ENCODE peak calls at places on chromosome 1, in nine cellular contexts. One of them, this sample, is unnamed.

GRCh38 chr1:42939216-42939615 is 19.5 kb downstream of the SLC2A1 start:
- DNase-seq in uterus: no peak
- DNase-seq in lower leg skin: no peak
- DNase-seq in H54: no peak
- DNase-seq in breast epithelium: no peak
- DNase-seq in GM12892: no peak
- DNase-seq in heart left ventricle: no peak
- DNase-seq in IMR-90: no peak
- DNase-seq in K562: no peak
- DNase-seq in this sample: no peak

GRCh38 chr1:37691497-37692077 is 729 bp upstream of the CDCA8 start:
- DNase-seq in GM12892: no peak
- DNase-seq in IMR-90: peak; percentile 45
- DNase-seq in H54: no peak
- DNase-seq in uterus: peak; percentile 40
- DNase-seq in lower leg skin: peak; percentile 88
- DNase-seq in breast epithelium: peak; percentile 68
- DNase-seq in K562: peak; percentile 73
- DNase-seq in heart left ventricle: peak; percentile 42
- DNase-seq in this sample: peak; percentile 88

GRCh38 chr1:64038965-64039926 is 164.2 kb upstream of the UBE2U start:
- DNase-seq in IMR-90: peak; percentile 100
- DNase-seq in GM12892: no peak
- DNase-seq in H54: peak; percentile 40
- DNase-seq in uterus: peak; percentile 54
- DNase-seq in K562: no peak
- DNase-seq in heart left ventricle: peak; percentile 37
- DNase-seq in breast epithelium: no peak
- DNase-seq in lower leg skin: no peak
- DNase-seq in this sample: no peak

GRCh38 chr1:22662318-22662717 is 9.3 kb downstream of the C1QB start:
- DNase-seq in uterus: no peak
- DNase-seq in breast epithelium: no peak
- DNase-seq in K562: peak; percentile 38
- DNase-seq in lower leg skin: no peak
- DNase-seq in heart left ventricle: no peak
- DNase-seq in H54: peak; percentile 29
- DNase-seq in IMR-90: no peak
- DNase-seq in GM12892: no peak
- DNase-seq in this sample: peak; percentile 12

GRCh38 chr1:56557746-56558145 is 21.6 kb downstream of the PLPP3 start:
- DNase-seq in lower leg skin: no peak
- DNase-seq in GM12892: no peak
- DNase-seq in heart left ventricle: no peak
- DNase-seq in breast epithelium: no peak
- DNase-seq in K562: no peak
- DNase-seq in uterus: no peak
- DNase-seq in IMR-90: no peak
- DNase-seq in H54: no peak
- DNase-seq in this sample: no peak

GRCh38 chr1:160375788-160376524 is 9.1 kb downstream of the NHLH1 start:
- DNase-seq in uterus: no peak
- DNase-seq in GM12892: no peak
- DNase-seq in breast epithelium: no peak
- DNase-seq in lower leg skin: peak; percentile 79
- DNase-seq in K562: peak; percentile 45
- DNase-seq in heart left ventricle: no peak
- DNase-seq in IMR-90: no peak
- DNase-seq in H54: peak; percentile 50
- DNase-seq in this sample: peak; percentile 17

GRCh38 chr1:51491166-51491981 is 27.7 kb downstream of the EPS15 start:
- DNase-seq in heart left ventricle: no peak
- DNase-seq in IMR-90: no peak
- DNase-seq in K562: no peak
- DNase-seq in uterus: no peak
- DNase-seq in GM12892: no peak
- DNase-seq in lower leg skin: no peak
- DNase-seq in breast epithelium: no peak
- DNase-seq in H54: no peak
- DNase-seq in this sample: no peak

GRCh38 chr1:24498589-24498988 is 4.0 kb upstream of the RCAN3 start:
- DNase-seq in heart left ventricle: no peak
- DNase-seq in lower leg skin: no peak
- DNase-seq in breast epithelium: no peak
- DNase-seq in IMR-90: no peak
- DNase-seq in GM12892: no peak
- DNase-seq in K562: no peak
- DNase-seq in H54: no peak
- DNase-seq in uterus: no peak
- DNase-seq in this sample: no peak

GRCh38 chr1:28776341-28776740 is 35.6 kb upstream of the OPRD1 start:
- DNase-seq in lower leg skin: peak; percentile 76
- DNase-seq in K562: no peak
- DNase-seq in heart left ventricle: no peak
- DNase-seq in H54: no peak
- DNase-seq in GM12892: no peak
- DNase-seq in breast epithelium: peak; percentile 34
- DNase-seq in uterus: no peak
- DNase-seq in IMR-90: no peak
- DNase-seq in this sample: no peak

GRCh38 chr1:28778021-28778420 is 33.9 kb upstream of the OPRD1 start:
- DNase-seq in GM12892: no peak
- DNase-seq in IMR-90: no peak
- DNase-seq in heart left ventricle: no peak
- DNase-seq in uterus: no peak
- DNase-seq in breast epithelium: no peak
- DNase-seq in K562: no peak
- DNase-seq in lower leg skin: no peak
- DNase-seq in H54: no peak
- DNase-seq in this sample: no peak

GRCh38 chr1:28773105-28773504 is 36.4 kb downstream of the YTHDF2 start:
- DNase-seq in GM12892: no peak
- DNase-seq in H54: no peak
- DNase-seq in IMR-90: no peak
- DNase-seq in K562: no peak
- DNase-seq in heart left ventricle: no peak
- DNase-seq in uterus: no peak
- DNase-seq in breast epithelium: no peak
- DNase-seq in lower leg skin: peak; percentile 48
- DNase-seq in this sample: no peak

GRCh38 chr1:28779751-28780150 is 32.2 kb upstream of the OPRD1 start:
- DNase-seq in breast epithelium: no peak
- DNase-seq in H54: no peak
- DNase-seq in heart left ventricle: no peak
- DNase-seq in lower leg skin: peak; percentile 46
- DNase-seq in uterus: no peak
- DNase-seq in K562: no peak
- DNase-seq in GM12892: no peak
- DNase-seq in IMR-90: no peak
- DNase-seq in this sample: no peak

GRCh38 chr1:28775121-28775942 is 36.6 kb upstream of the OPRD1 start:
- DNase-seq in lower leg skin: peak; percentile 95
- DNase-seq in H54: no peak
- DNase-seq in breast epithelium: peak; percentile 70
- DNase-seq in uterus: peak; percentile 41
- DNase-seq in IMR-90: peak; percentile 36
- DNase-seq in K562: no peak
- DNase-seq in GM12892: peak; percentile 57
- DNase-seq in heart left ventricle: peak; percentile 85
- DNase-seq in this sample: no peak
- TF ChIP-seq POLR2A in lower leg skin: no peak
- TF ChIP-seq POLR2A in H54: no peak
- TF ChIP-seq POLR2A in breast epithelium: no peak
- TF ChIP-seq POLR2A in uterus: peak; percentile 10
- TF ChIP-seq POLR2A in IMR-90: no peak
- TF ChIP-seq POLR2A in K562: no peak
- TF ChIP-seq POLR2A in GM12892: no peak
- TF ChIP-seq POLR2A in heart left ventricle: no peak
- TF ChIP-seq POLR2A in this sample: peak; percentile 55

GRCh38 chr1:112708002-112708448 is 1.1 kb upstream of the RHOC start:
- DNase-seq in lower leg skin: no peak
- DNase-seq in IMR-90: no peak
- DNase-seq in breast epithelium: no peak
- DNase-seq in heart left ventricle: no peak
- DNase-seq in K562: no peak
- DNase-seq in uterus: no peak
- DNase-seq in H54: no peak
- DNase-seq in GM12892: no peak
- DNase-seq in this sample: no peak

GRCh38 chr1:112704908-112705627 is 1.9 kb downstream of the RHOC start:
- DNase-seq in GM12892: peak; percentile 80
- DNase-seq in H54: peak; percentile 95
- DNase-seq in IMR-90: peak; percentile 96
- DNase-seq in breast epithelium: peak; percentile 84
- DNase-seq in heart left ventricle: peak; percentile 95
- DNase-seq in lower leg skin: peak; percentile 97
- DNase-seq in uterus: peak; percentile 96
- DNase-seq in K562: peak; percentile 99
- DNase-seq in this sample: peak; percentile 45

GRCh38 chr1:112706505-112707216 is at the start of gene RHOC:
- DNase-seq in K562: peak; percentile 87
- DNase-seq in H54: peak; percentile 69
- DNase-seq in IMR-90: peak; percentile 56
- DNase-seq in lower leg skin: peak; percentile 94
- DNase-seq in heart left ventricle: peak; percentile 77
- DNase-seq in breast epithelium: no peak
- DNase-seq in uterus: peak; percentile 68
- DNase-seq in GM12892: peak; percentile 81
- DNase-seq in this sample: peak; percentile 72

GRCh38 chr1:112708489-112708888 is 1.6 kb upstream of the RHOC start:
- DNase-seq in H54: no peak
- DNase-seq in heart left ventricle: no peak
- DNase-seq in GM12892: no peak
- DNase-seq in IMR-90: no peak
- DNase-seq in uterus: no peak
- DNase-seq in lower leg skin: no peak
- DNase-seq in breast epithelium: no peak
- DNase-seq in K562: no peak
- DNase-seq in this sample: no peak

DNA sequence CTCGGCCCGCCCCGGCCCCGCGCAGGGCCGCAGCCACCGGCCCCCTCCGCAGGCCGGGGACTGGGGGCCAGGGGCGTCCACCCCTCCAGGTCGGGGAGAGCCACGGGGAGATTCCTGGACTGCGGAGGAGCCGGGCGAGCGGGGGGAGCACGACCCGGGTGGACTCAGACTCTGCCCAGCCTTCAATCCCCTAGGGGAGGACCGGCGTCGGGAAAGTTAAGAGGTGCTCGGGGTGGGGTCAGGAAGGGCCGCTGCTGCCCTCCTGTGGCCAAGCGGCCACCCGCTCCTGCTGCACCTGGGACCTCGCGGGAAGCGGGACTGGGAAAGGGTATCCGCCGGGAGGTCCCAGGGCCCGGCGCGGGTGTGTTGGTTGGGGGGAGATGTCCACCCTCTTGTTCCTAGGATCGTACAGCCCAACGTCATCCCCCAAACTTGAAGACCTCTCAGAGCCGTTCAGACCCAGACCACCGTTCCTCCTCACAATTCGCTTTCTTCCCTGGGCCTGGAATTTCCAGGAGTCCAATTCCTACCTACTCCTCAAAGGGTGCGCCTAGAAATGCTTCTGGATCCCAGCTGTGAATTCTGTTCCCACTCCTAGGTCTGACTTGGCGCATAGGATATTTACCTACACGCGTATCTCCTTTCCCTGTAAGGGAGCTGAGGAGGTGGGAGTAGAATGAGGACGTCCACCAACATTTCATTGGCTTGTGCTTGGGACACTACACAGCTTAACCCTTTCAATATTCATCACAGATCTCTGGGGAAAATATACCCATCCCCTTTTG is 482 bp upstream of the RHOC start:
- DNase-seq in K562: peak; percentile 94
- DNase-seq in H54: peak; percentile 94
- DNase-seq in uterus: peak; percentile 92
- DNase-seq in breast epithelium: peak; percentile 86
- DNase-seq in IMR-90: peak; percentile 85
- DNase-seq in GM12892: peak; percentile 79
- DNase-seq in lower leg skin: peak; percentile 97
- DNase-seq in heart left ventricle: peak; percentile 92
- DNase-seq in this sample: peak; percentile 89
- TF ChIP-seq POLR2A in K562: no peak
- TF ChIP-seq POLR2A in H54: no peak
- TF ChIP-seq POLR2A in uterus: no peak
- TF ChIP-seq POLR2A in breast epithelium: no peak
- TF ChIP-seq POLR2A in IMR-90: no peak
- TF ChIP-seq POLR2A in GM12892: no peak
- TF ChIP-seq POLR2A in lower leg skin: no peak
- TF ChIP-seq POLR2A in heart left ventricle: no peak
- TF ChIP-seq POLR2A in this sample: no peak

GRCh38 chr1:173504268-173504667 is 27.1 kb downstream of the PRDX6 start:
- DNase-seq in uterus: no peak
- DNase-seq in heart left ventricle: no peak
- DNase-seq in lower leg skin: no peak
- DNase-seq in breast epithelium: no peak
- DNase-seq in GM12892: no peak
- DNase-seq in K562: no peak
- DNase-seq in H54: no peak
- DNase-seq in IMR-90: no peak
- DNase-seq in this sample: no peak

GRCh38 chr1:173506437-173506836 is 29.3 kb downstream of the PRDX6 start:
- DNase-seq in uterus: no peak
- DNase-seq in heart left ventricle: no peak
- DNase-seq in lower leg skin: no peak
- DNase-seq in breast epithelium: no peak
- DNase-seq in GM12892: no peak
- DNase-seq in H54: peak; percentile 18
- DNase-seq in K562: no peak
- DNase-seq in IMR-90: no peak
- DNase-seq in this sample: peak; percentile 17

GRCh38 chr1:173505401-173505800 is 28.3 kb downstream of the PRDX6 start:
- DNase-seq in K562: no peak
- DNase-seq in IMR-90: peak; percentile 34
- DNase-seq in lower leg skin: no peak
- DNase-seq in GM12892: no peak
- DNase-seq in breast epithelium: no peak
- DNase-seq in H54: no peak
- DNase-seq in uterus: no peak
- DNase-seq in heart left ventricle: no peak
- DNase-seq in this sample: no peak

GRCh38 chr1:173502104-173502503 is 25.0 kb downstream of the PRDX6 start:
- DNase-seq in uterus: no peak
- DNase-seq in IMR-90: no peak
- DNase-seq in K562: no peak
- DNase-seq in heart left ventricle: no peak
- DNase-seq in lower leg skin: no peak
- DNase-seq in GM12892: no peak
- DNase-seq in H54: no peak
- DNase-seq in breast epithelium: no peak
- DNase-seq in this sample: no peak

DNA sequence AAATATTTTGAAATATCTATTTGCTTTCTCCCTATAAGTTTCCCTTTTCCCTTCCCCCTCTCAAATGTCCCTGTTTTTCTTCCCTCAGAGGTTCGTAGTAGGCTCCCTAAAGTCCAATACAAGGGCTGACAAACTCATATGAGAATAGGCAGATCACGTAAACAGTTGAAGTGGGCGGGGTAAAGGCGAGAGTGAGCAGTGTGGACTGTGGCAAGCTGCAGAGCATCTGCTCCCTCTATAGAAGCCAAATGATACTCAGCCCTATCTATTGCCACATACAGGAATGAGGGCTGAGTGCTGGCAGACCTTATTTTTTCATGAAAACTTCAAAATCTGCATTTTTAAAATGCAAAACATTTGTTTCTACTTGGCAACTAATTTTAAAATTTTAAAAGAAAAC is 26.3 kb downstream of the PRDX6 start:
- DNase-seq in heart left ventricle: no peak
- DNase-seq in uterus: no peak
- DNase-seq in K562: peak; percentile 75
- DNase-seq in breast epithelium: no peak
- DNase-seq in lower leg skin: no peak
- DNase-seq in GM12892: no peak
- DNase-seq in IMR-90: peak; percentile 64
- DNase-seq in H54: no peak
- DNase-seq in this sample: peak; percentile 2
- TF ChIP-seq POLR2A in heart left ventricle: no peak
- TF ChIP-seq POLR2A in uterus: no peak
- TF ChIP-seq POLR2A in K562: no peak
- TF ChIP-seq POLR2A in breast epithelium: no peak
- TF ChIP-seq POLR2A in lower leg skin: no peak
- TF ChIP-seq POLR2A in GM12892: no peak
- TF ChIP-seq POLR2A in IMR-90: no peak
- TF ChIP-seq POLR2A in H54: no peak
- TF ChIP-seq POLR2A in this sample: no peak

GRCh38 chr1:204943495-204943894 is 72.8 kb downstream of the NFASC start:
- DNase-seq in K562: no peak
- DNase-seq in H54: no peak
- DNase-seq in heart left ventricle: no peak
- DNase-seq in IMR-90: no peak
- DNase-seq in breast epithelium: no peak
- DNase-seq in uterus: no peak
- DNase-seq in lower leg skin: no peak
- DNase-seq in GM12892: no peak
- DNase-seq in this sample: no peak
- TF ChIP-seq POLR2A in K562: no peak
- TF ChIP-seq POLR2A in H54: no peak
- TF ChIP-seq POLR2A in heart left ventricle: no peak
- TF ChIP-seq POLR2A in IMR-90: no peak
- TF ChIP-seq POLR2A in breast epithelium: no peak
- TF ChIP-seq POLR2A in uterus: no peak
- TF ChIP-seq POLR2A in lower leg skin: no peak
- TF ChIP-seq POLR2A in GM12892: no peak
- TF ChIP-seq POLR2A in this sample: no peak

This sample was measured in erythroblast.